ENCODE peak calls at places on chromosome 15, in six cellular contexts. E is activated T-helper 1 cell treated with Interleukin-2 at 50 U/mL for 16 hours; K is activated CD4-positive, alpha-beta T cell treated with anti-CD3 and anti-CD28 coated beads, Interleukin-2, amount 10 ng/mL, durations not matched to agents 7 days and 5 days; V is AG04450; C is stimulated activated CD4-positive, alpha-beta T cell treated with anti-CD3 and anti-CD28 coated beads, Interleukin-12 subunit alpha, Interleukin-12 subunit beta, amount 100 ng/mL, for 4 hours; Z is GM13977. R is an unnamed sample.

GRCh38 chr15:32687556-32687955 is 30.2 kb upstream of the GREM1 start:
- DNase-seq in E (no peak), K (no peak), V (no peak), C (no peak), Z (no peak), R (no peak)

GRCh38 chr15:79117442-79118204 is 27.0 kb upstream of the RASGRF1 start:
- DNase-seq in E (no peak), K (no peak), V (no peak), C (no peak), Z (no peak), R (no peak)

GRCh38 chr15:26050271-26050670 is 187.1 kb upstream of the ATP10A start:
- DNase-seq in E (no peak), K (no peak), V (no peak), C (no peak), Z (no peak), R (no peak)

GRCh38 chr15:74956648-74957300 is at the start of gene RPP25:
- DNase-seq in E (peak), K (peak), V (no peak), C (peak), Z (peak), R (peak)

GRCh38 chr15:68487087-68487843 is 55.3 kb upstream of the ITGA11 start:
- DNase-seq in E (no peak), K (no peak), V (no peak), C (no peak), Z (no peak), R (no peak)

GRCh38 chr15:41917767-41918430 is 24.0 kb upstream of the SPTBN5 start:
- DNase-seq in E (no peak), K (no peak), V (no peak), C (no peak), Z (no peak), R (no peak)

GRCh38 chr15:37616215-37616614 is 318.2 kb upstream of the TMCO5A start:
- DNase-seq in E (no peak), K (no peak), V (no peak), C (no peak), Z (no peak), R (no peak)

GRCh38 chr15:69732133-69732532 is 279.5 kb downstream of the RPLP1 start:
- DNase-seq in E (no peak), K (no peak), V (no peak), C (no peak), Z (no peak), R (no peak)

GRCh38 chr15:99986297-99987118 is 253.3 kb upstream of the LYSMD4 start:
- DNase-seq in E (no peak), K (no peak), V (no peak), C (no peak), Z (no peak), R (no peak)

GRCh38 chr15:35705885-35706590 is 160.1 kb upstream of the DPH6 start:
- DNase-seq in E (no peak), K (no peak), V (no peak), C (no peak), Z (no peak), R (no peak)

GRCh38 chr15:60137711-60138396 is 133.7 kb downstream of the FOXB1 start:
- DNase-seq in E (no peak), K (no peak), V (no peak), C (no peak), Z (no peak), R (no peak)

GRCh38 chr15:77295446-77295845 is 124.5 kb downstream of the PEAK1 start:
- DNase-seq in E (no peak), K (no peak), V (peak), C (no peak), Z (no peak), R (no peak)

GRCh38 chr15:83053151-83053550 is 13.9 kb downstream of the BTBD1 start:
- DNase-seq in E (no peak), K (no peak), V (no peak), C (no peak), Z (no peak), R (no peak)

GRCh38 chr15:76994001-76994400 is 925 bp upstream of the PSTPIP1 start:
- DNase-seq in E (peak), K (peak), V (no peak), C (peak), Z (no peak), R (no peak)

GRCh38 chr15:73051402-73051810 is 857 bp upstream of the NEO1 start:
- DNase-seq in E (no peak), K (peak), V (no peak), C (no peak), Z (peak), R (no peak)

GRCh38 chr15:87736401-87736800 is 520.1 kb downstream of the NTRK3 start:
- DNase-seq in E (no peak), K (no peak), V (peak), C (no peak), Z (no peak), R (no peak)

GRCh38 chr15:90264649-90265048 is 823 bp upstream of the NGRN start:
- DNase-seq in E (peak), K (peak), V (no peak), C (no peak), Z (no peak), R (peak)

GRCh38 chr15:99110093-99110492 is 5.2 kb downstream of the SYNM start:
- DNase-seq in E (no peak), K (no peak), V (no peak), C (no peak), Z (no peak), R (no peak)

GRCh38 chr15:81189583-81190283 is 6.9 kb upstream of the IL16 start:
- DNase-seq in E (no peak), K (no peak), V (peak), C (no peak), Z (no peak), R (no peak)

GRCh38 chr15:68300115-68300940 is 22.8 kb downstream of the FEM1B start:
- DNase-seq in E (no peak), K (peak), V (no peak), C (no peak), Z (no peak), R (no peak)